ENCODE peak calls at places on chromosomes 1 and 21, in seven cellular contexts. One of them, this sample, is unnamed.

GRCh38 chr1:184322253-184322652 is 64.6 kb upstream of the C1orf21 start:
- DNase-seq in WTC11: peak
- DNase-seq in hypothalamus: no peak
- DNase-seq in pulmonary artery endothelial cell: no peak
- DNase-seq in foreskin melanocyte: no peak
- DNase-seq in HEK293T: no peak
- DNase-seq in RPMI7951: no peak
- DNase-seq in this sample: no peak

GRCh38 chr1:54051936-54052469 is 1.0 kb downstream of the TMEM59 start:
- DNase-seq in WTC11: no peak
- DNase-seq in hypothalamus: no peak
- DNase-seq in pulmonary artery endothelial cell: no peak
- DNase-seq in foreskin melanocyte: no peak
- DNase-seq in HEK293T: peak
- DNase-seq in RPMI7951: peak
- DNase-seq in this sample: no peak

GRCh38 chr1:228039986-228040385 is 33.2 kb downstream of the WNT3A start:
- DNase-seq in WTC11: no peak
- DNase-seq in hypothalamus: no peak
- DNase-seq in pulmonary artery endothelial cell: no peak
- DNase-seq in foreskin melanocyte: no peak
- DNase-seq in HEK293T: no peak
- DNase-seq in RPMI7951: no peak
- DNase-seq in this sample: no peak

GRCh38 chr1:63987014-63987630 is 213.3 kb downstream of the ROR1 start:
- DNase-seq in WTC11: no peak
- DNase-seq in hypothalamus: no peak
- DNase-seq in pulmonary artery endothelial cell: no peak
- DNase-seq in foreskin melanocyte: no peak
- DNase-seq in HEK293T: no peak
- DNase-seq in RPMI7951: peak
- DNase-seq in this sample: no peak

GRCh38 chr1:209086486-209087192 is 496.9 kb upstream of the CAMK1G start:
- DNase-seq in WTC11: no peak
- DNase-seq in hypothalamus: no peak
- DNase-seq in pulmonary artery endothelial cell: no peak
- DNase-seq in foreskin melanocyte: no peak
- DNase-seq in HEK293T: no peak
- DNase-seq in RPMI7951: peak
- DNase-seq in this sample: no peak

GRCh38 chr1:31798433-31799195 is 17.2 kb downstream of the SPOCD1 start:
- DNase-seq in WTC11: no peak
- DNase-seq in hypothalamus: no peak
- DNase-seq in pulmonary artery endothelial cell: no peak
- DNase-seq in foreskin melanocyte: peak
- DNase-seq in HEK293T: no peak
- DNase-seq in RPMI7951: peak
- DNase-seq in this sample: no peak

GRCh38 chr1:10965621-10966226 is 46.7 kb upstream of the TARDBP start:
- DNase-seq in WTC11: no peak
- DNase-seq in hypothalamus: no peak
- DNase-seq in pulmonary artery endothelial cell: no peak
- DNase-seq in foreskin melanocyte: no peak
- DNase-seq in HEK293T: no peak
- DNase-seq in RPMI7951: no peak
- DNase-seq in this sample: no peak

GRCh38 chr1:34070201-34070836 is 94.7 kb downstream of the CSMD2 start:
- DNase-seq in WTC11: no peak
- DNase-seq in hypothalamus: no peak
- DNase-seq in pulmonary artery endothelial cell: no peak
- DNase-seq in foreskin melanocyte: no peak
- DNase-seq in HEK293T: no peak
- DNase-seq in RPMI7951: no peak
- DNase-seq in this sample: no peak

GRCh38 chr1:183719976-183720497 is 66.9 kb upstream of the APOBEC4 start:
- DNase-seq in WTC11: no peak
- DNase-seq in hypothalamus: no peak
- DNase-seq in pulmonary artery endothelial cell: no peak
- DNase-seq in foreskin melanocyte: no peak
- DNase-seq in HEK293T: no peak
- DNase-seq in RPMI7951: no peak
- DNase-seq in this sample: no peak

GRCh38 chr1:14039894-14040430 is 340.0 kb downstream of the PRDM2 start:
- DNase-seq in WTC11: no peak
- DNase-seq in hypothalamus: no peak
- DNase-seq in pulmonary artery endothelial cell: no peak
- DNase-seq in foreskin melanocyte: no peak
- DNase-seq in HEK293T: no peak
- DNase-seq in RPMI7951: no peak
- DNase-seq in this sample: no peak

GRCh38 chr1:199173356-199173755 is 534.5 kb downstream of the PTPRC start:
- DNase-seq in WTC11: no peak
- DNase-seq in hypothalamus: no peak
- DNase-seq in pulmonary artery endothelial cell: no peak
- DNase-seq in foreskin melanocyte: no peak
- DNase-seq in HEK293T: no peak
- DNase-seq in RPMI7951: peak
- DNase-seq in this sample: no peak

GRCh38 chr1:111754964-111755320 is 759 bp upstream of the DDX20 start:
- DNase-seq in WTC11: no peak
- DNase-seq in hypothalamus: peak
- DNase-seq in pulmonary artery endothelial cell: no peak
- DNase-seq in foreskin melanocyte: no peak
- DNase-seq in HEK293T: peak
- DNase-seq in RPMI7951: peak
- DNase-seq in this sample: no peak

GRCh38 chr1:23838401-23838866 is 13.2 kb upstream of the HMGCL start:
- DNase-seq in WTC11: peak
- DNase-seq in hypothalamus: peak
- DNase-seq in pulmonary artery endothelial cell: no peak
- DNase-seq in foreskin melanocyte: peak
- DNase-seq in HEK293T: peak
- DNase-seq in RPMI7951: peak
- DNase-seq in this sample: no peak

GRCh38 chr1:176601358-176601757 is 138.4 kb downstream of the PAPPA2 start:
- DNase-seq in WTC11: no peak
- DNase-seq in hypothalamus: no peak
- DNase-seq in pulmonary artery endothelial cell: no peak
- DNase-seq in foreskin melanocyte: no peak
- DNase-seq in HEK293T: no peak
- DNase-seq in RPMI7951: peak
- DNase-seq in this sample: no peak

GRCh38 chr1:40384413-40384762 is 10.9 kb downstream of the SMAP2 start:
- DNase-seq in WTC11: no peak
- DNase-seq in hypothalamus: no peak
- DNase-seq in pulmonary artery endothelial cell: no peak
- DNase-seq in foreskin melanocyte: no peak
- DNase-seq in HEK293T: no peak
- DNase-seq in RPMI7951: no peak
- DNase-seq in this sample: no peak

GRCh38 chr1:25503551-25504426 is 39.6 kb upstream of the LDLRAP1 start:
- DNase-seq in WTC11: peak
- DNase-seq in hypothalamus: no peak
- DNase-seq in pulmonary artery endothelial cell: no peak
- DNase-seq in foreskin melanocyte: no peak
- DNase-seq in HEK293T: no peak
- DNase-seq in RPMI7951: peak
- DNase-seq in this sample: peak

GRCh38 chr1:155166373-155167165 is 6.5 kb downstream of the KRTCAP2 start:
- DNase-seq in WTC11: peak
- DNase-seq in hypothalamus: peak
- DNase-seq in pulmonary artery endothelial cell: peak
- DNase-seq in foreskin melanocyte: no peak
- DNase-seq in HEK293T: peak
- DNase-seq in RPMI7951: no peak
- DNase-seq in this sample: no peak

GRCh38 chr1:183061194-183061593 is 38.0 kb downstream of the LAMC1 start:
- DNase-seq in WTC11: no peak
- DNase-seq in hypothalamus: no peak
- DNase-seq in pulmonary artery endothelial cell: no peak
- DNase-seq in foreskin melanocyte: no peak
- DNase-seq in HEK293T: no peak
- DNase-seq in RPMI7951: no peak
- DNase-seq in this sample: no peak

GRCh38 chr1:236868625-236869467 is 73.8 kb downstream of the MTR start:
- DNase-seq in WTC11: peak
- DNase-seq in hypothalamus: no peak
- DNase-seq in pulmonary artery endothelial cell: peak
- DNase-seq in foreskin melanocyte: peak
- DNase-seq in HEK293T: peak
- DNase-seq in RPMI7951: peak
- DNase-seq in this sample: no peak

GRCh38 chr1:163174524-163175437 is 27.9 kb downstream of the RGS5 start:
- DNase-seq in WTC11: peak
- DNase-seq in hypothalamus: peak
- DNase-seq in pulmonary artery endothelial cell: no peak
- DNase-seq in foreskin melanocyte: no peak
- DNase-seq in HEK293T: peak
- DNase-seq in RPMI7951: peak
- DNase-seq in this sample: peak

GRCh38 chr21:20306836-20307235 is 691.4 kb upstream of the NCAM2 start:
- DNase-seq in WTC11: no peak
- DNase-seq in hypothalamus: no peak
- DNase-seq in pulmonary artery endothelial cell: no peak
- DNase-seq in foreskin melanocyte: no peak
- DNase-seq in HEK293T: no peak
- DNase-seq in RPMI7951: no peak
- DNase-seq in this sample: no peak

GRCh38 chr1:159172599-159173291 is 1.3 kb downstream of the CADM3 start:
- DNase-seq in WTC11: peak
- DNase-seq in hypothalamus: peak
- DNase-seq in pulmonary artery endothelial cell: no peak
- DNase-seq in foreskin melanocyte: no peak
- DNase-seq in HEK293T: no peak
- DNase-seq in RPMI7951: peak
- DNase-seq in this sample: no peak

GRCh38 chr1:5891736-5892135 is 100.5 kb downstream of the NPHP4 start:
- DNase-seq in WTC11: no peak
- DNase-seq in hypothalamus: no peak
- DNase-seq in pulmonary artery endothelial cell: no peak
- DNase-seq in foreskin melanocyte: no peak
- DNase-seq in HEK293T: no peak
- DNase-seq in RPMI7951: peak
- DNase-seq in this sample: no peak

GRCh38 chr21:38440746-38441145 is 57.5 kb downstream of the ERG start:
- DNase-seq in WTC11: no peak
- DNase-seq in hypothalamus: no peak
- DNase-seq in pulmonary artery endothelial cell: peak
- DNase-seq in foreskin melanocyte: peak
- DNase-seq in HEK293T: no peak
- DNase-seq in RPMI7951: peak
- DNase-seq in this sample: no peak